ENCODE peak calls at places on chromosomes 11 and 22, in nine cellular contexts. D is PC-3; H is mammary epithelial cell; M is lower lobe of right lung; J is neuronal stem cell; O is GM23338; T is A549; N is CD8-positive, alpha-beta memory T cell; K is CD8-positive, alpha-beta T cell. L is an unnamed sample. For H3K4me1, the result is how much of the 10 kb centered on the place peaks cover.

GRCh38 chr11:64868904-64869570 is 9.4 kb downstream of the EHD1 start:
- DNase-seq in T (peak), K (peak), O (no peak), N (peak), J (no peak), M (no peak), D (peak), H (peak), L (no peak)

GRCh38 chr22:24002849-24003248 is 2.4 kb downstream of the GSTT4 start:
- DNase-seq in N (no peak), K (no peak), M (no peak), H (no peak), O (no peak), D (no peak), T (no peak), J (no peak), L (no peak)

GRCh38 chr11:17256512-17256911 is 20.0 kb upstream of the NUCB2 start:
- DNase-seq in K (no peak), O (no peak), N (no peak), T (no peak), J (no peak), H (peak), M (no peak), D (peak), L (no peak)

GRCh38 chr11:15204766-15205165 is 90.0 kb downstream of the INSC start:
- DNase-seq in M (no peak), N (no peak), H (no peak), O (no peak), T (no peak), D (no peak), J (no peak), K (no peak), L (no peak)

GRCh38 chr22:25704701-25705100 is 37.3 kb upstream of the MYO18B start:
- DNase-seq in M (no peak), D (no peak), J (no peak), H (no peak), K (no peak), N (no peak), O (no peak), T (no peak), L (no peak)

GRCh38 chr11:61543606-61544306 is 35.2 kb downstream of the LRRC10B start:
- DNase-seq in O (no peak), D (peak), M (no peak), H (no peak), N (no peak), J (no peak), K (no peak), T (peak), L (no peak)

GRCh38 chr11:28673687-28674431 is 565.7 kb downstream of the METTL15 start:
- DNase-seq in O (peak), K (no peak), M (no peak), H (peak), D (peak), T (no peak), N (no peak), J (no peak), L (no peak)

GRCh38 chr11:112526699-112527410 is 266.2 kb upstream of the PLET1 start:
- DNase-seq in T (no peak), O (no peak), N (no peak), H (peak), D (no peak), K (no peak), M (no peak), J (no peak), L (no peak)

GRCh38 chr22:19754701-19755144 is 5.9 kb upstream of the TBX1 start:
- DNase-seq in J (no peak), K (no peak), M (no peak), H (no peak), T (no peak), N (no peak), O (no peak), D (no peak), L (no peak)

GRCh38 chr11:117597083-117597482 is 199.9 kb downstream of the DSCAML1 start:
- DNase-seq in K (peak), M (no peak), O (peak), J (peak), T (peak), D (peak), N (no peak), H (peak), L (no peak)

GRCh38 chr11:61337706-61338268 is 4.8 kb downstream of the TKFC start:
- DNase-seq in H (no peak), O (no peak), J (no peak), K (no peak), N (no peak), T (no peak), D (no peak), M (no peak), L (no peak)

GRCh38 chr11:12725047-12725862 is 51.0 kb downstream of the TEAD1 start:
- DNase-seq in K (no peak), T (no peak), J (no peak), O (no peak), M (no peak), D (peak), H (no peak), N (no peak), L (no peak)

GRCh38 chr11:84564180-84564866 is 1062.8 kb downstream of the DLG2 start:
- DNase-seq in K (no peak), T (peak), M (no peak), D (peak), O (peak), N (no peak), H (peak), J (peak), L (peak)

GRCh38 chr11:91100432-91100831 is 877.6 kb upstream of the CHORDC1 start:
- DNase-seq in T (no peak), O (no peak), K (no peak), D (peak), H (peak), N (no peak), J (no peak), M (no peak), L (no peak)

GRCh38 chr11:74011360-74012071 is 2.6 kb upstream of the UCP3 start:
- DNase-seq in J (no peak), H (no peak), D (no peak), N (no peak), T (no peak), O (no peak), M (no peak), K (peak), L (no peak)

GRCh38 chr22:25896098-25896497 is 154.1 kb downstream of the MYO18B start:
- DNase-seq in N (no peak), H (no peak), K (no peak), O (peak), T (no peak), D (no peak), M (no peak), J (no peak), L (no peak)

GRCh38 chr11:97140885-97141494 is 751.2 kb downstream of the JRKL start:
- DNase-seq in D (peak), K (no peak), J (peak), N (no peak), M (no peak), H (peak), O (peak), T (no peak), L (peak)

GRCh38 chr11:94185387-94186084 is 56.9 kb downstream of the PANX1 start:
- DNase-seq in T (no peak), D (no peak), M (no peak), O (no peak), H (no peak), K (no peak), J (no peak), N (no peak), L (no peak)

GRCh38 chr11:23749762-23750430 is 747.0 kb upstream of the LUZP2 start:
- DNase-seq in K (no peak), D (no peak), M (no peak), O (no peak), J (no peak), H (no peak), T (no peak), N (no peak), L (no peak)

GRCh38 chr22:43994006-43994405 is 30.1 kb upstream of the PARVB start:
- DNase-seq in O (no peak), N (no peak), K (no peak), M (peak), J (no peak), D (no peak), H (no peak), T (no peak), L (no peak)

GRCh38 chr22:20799449-20799848 is 25.5 kb downstream of the SERPIND1 start:
- DNase-seq in H (peak), D (no peak), K (no peak), O (no peak), T (no peak), J (no peak), N (no peak), M (no peak), L (peak)
- H3K4me3 ChIP-seq in H (no peak), D (no peak), K (no peak), O (no peak), T (no peak), J (no peak), N (no peak), M (no peak), L (no peak)

DNA sequence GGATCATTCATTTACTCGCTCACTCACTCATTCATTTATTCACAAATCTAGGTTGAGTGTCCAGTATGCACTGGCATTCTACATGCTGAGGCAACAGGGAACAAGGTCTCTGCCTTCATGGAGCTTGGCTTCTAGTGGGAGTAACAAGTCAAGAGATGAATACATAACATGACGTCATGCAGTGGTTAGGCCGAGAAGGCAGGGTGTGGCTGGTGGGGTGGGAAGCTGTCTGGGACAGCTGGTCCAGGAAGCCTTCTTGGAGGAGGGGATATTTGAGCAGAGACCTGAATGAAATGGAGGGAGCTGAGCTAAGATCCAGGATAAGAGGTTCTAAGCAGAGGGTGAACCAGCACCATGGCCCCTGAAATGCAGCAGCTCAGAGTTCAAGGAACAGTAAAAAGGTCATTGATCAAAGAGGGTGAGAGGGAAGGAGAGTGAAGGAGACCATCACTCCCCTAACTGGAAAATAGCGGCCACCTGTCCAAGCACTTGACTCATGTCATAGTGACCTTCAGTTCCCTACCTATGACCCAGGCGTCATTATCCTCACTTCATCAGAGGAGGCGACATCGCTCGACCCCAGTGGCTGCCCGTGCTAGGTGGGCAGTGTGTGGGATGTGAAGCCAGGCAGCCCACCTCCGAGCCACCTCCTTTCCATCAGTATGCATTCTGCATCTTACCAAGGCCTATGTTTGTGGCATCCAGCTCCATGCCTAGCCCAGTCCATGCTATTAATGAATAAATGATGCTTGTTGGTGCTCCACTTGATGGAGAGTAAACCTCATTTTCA is 105.0 kb downstream of the TSPAN18 start:
- DNase-seq in N (no peak), M (no peak), D (no peak), K (no peak), H (no peak), J (no peak), T (no peak), O (no peak), L (no peak)
- H3K4me1 ChIP-seq in N (under half), M (under half), D (under half), K (under half), H (under half), J (under half), T (under half), O (under half), L (under half)

DNA sequence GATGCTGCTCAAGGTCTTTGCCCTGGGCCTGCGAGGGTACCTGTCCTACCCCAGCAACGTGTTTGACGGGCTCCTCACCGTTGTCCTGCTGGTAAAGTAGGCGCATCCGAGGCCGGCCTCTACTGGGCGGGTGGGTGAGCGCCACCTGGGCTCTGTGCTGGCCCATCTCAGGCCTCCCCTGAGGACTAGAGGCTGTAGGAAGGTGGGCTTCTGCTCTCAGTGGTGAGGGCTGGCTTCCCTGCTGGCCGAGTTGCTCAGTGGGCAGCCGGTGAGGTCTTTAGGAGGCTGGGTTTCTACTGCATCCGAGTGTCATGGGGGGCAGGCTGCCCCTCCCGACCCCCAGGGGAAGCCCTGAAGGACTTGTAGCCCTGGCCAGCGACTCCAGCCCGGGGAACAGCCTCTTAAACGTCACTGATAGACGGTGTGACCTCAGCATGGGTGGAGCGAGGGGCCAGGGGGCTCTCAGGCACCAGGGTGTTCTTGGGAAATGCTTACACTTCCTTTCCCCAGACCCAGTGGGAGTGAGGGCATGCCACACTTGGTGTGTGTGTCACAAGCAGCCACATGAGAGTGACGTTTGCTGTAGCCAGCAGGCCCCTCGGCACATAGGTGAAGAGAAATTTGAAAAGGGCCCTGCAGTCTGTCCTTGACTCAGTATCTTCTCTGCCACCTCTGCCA is 30.3 kb downstream of the TPCN2 start:
- DNase-seq in M (peak), N (no peak), J (no peak), H (no peak), K (no peak), T (no peak), D (no peak), O (no peak), L (no peak)
- H3K4me3 ChIP-seq in M (no peak), N (no peak), J (no peak), H (no peak), K (no peak), T (no peak), D (no peak), O (no peak), L (no peak)

GRCh38 chr22:30190619-30191018 is 55.9 kb downstream of the LIF start:
- DNase-seq in H (no peak), M (no peak), N (no peak), O (no peak), T (no peak), D (no peak), K (no peak), J (no peak), L (no peak)

GRCh38 chr22:30191049-30191701 is 55.4 kb downstream of the LIF start:
- DNase-seq in D (no peak), H (no peak), K (no peak), T (no peak), O (no peak), M (no peak), J (no peak), N (no peak), L (no peak)

GRCh38 chr22:30192427-30192826 is 54.1 kb downstream of the LIF start:
- DNase-seq in N (no peak), O (no peak), D (peak), M (no peak), T (no peak), H (no peak), K (no peak), J (no peak), L (no peak)

GRCh38 chr22:30195245-30196140 is 51.1 kb downstream of the LIF start:
- DNase-seq in T (no peak), H (peak), O (no peak), M (no peak), D (peak), N (no peak), J (no peak), K (no peak), L (no peak)

DNA sequence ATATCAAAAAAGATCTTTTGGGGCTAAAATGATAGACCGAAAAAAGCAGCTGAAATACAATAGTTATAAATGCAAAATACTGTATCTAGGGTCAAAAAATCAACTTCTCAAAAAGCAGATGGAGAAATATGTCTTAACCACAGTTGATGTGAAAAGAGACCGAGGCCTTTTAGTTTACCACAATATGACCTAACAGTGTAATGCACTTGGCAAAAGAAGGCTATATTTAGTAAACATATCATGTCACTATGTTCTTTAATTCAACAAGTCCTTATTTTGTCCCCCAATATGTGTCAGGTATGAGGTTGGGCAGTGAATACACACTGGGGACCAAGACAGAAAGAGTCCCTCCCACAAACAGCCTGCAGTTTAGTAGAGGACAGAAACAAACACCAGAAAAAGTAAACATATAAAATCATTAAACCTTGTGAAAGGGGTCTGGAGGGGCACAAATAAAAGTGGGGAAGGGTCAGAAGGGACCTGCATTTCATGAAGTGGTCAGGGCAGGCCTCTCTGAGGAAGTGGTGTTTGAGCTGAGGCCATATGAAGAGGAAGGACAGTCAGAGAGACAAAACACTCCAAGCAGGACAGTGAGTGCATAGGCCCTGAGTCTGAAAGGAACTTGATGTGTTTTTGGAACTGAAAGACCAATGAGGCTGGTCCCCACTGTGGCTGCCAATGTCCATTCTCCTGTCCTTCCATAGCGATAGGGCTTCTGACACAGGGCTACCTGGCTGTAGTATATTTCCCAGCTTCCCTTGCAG is 53.3 kb downstream of the LIF start:
- DNase-seq in D (no peak), T (no peak), J (no peak), N (no peak), K (no peak), M (no peak), H (no peak), O (no peak), L (no peak)
- H3K4me1 ChIP-seq in D (half or more), T (half or more), J (under half), N (under half), K (under half), M (under half), H (under half), O (under half), L (under half)